ENCODE peak calls at places on chromosomes 13 and 19, in ten cellular contexts. B is lower leg skin; U is CD8-positive, alpha-beta T cell; J is right lobe of liver; E is neural progenitor cell; D is heart right ventricle; I is epithelial cell of esophagus; V is body of pancreas; K is fibroblast of pulmonary artery; R is AG09309. X is an unnamed sample.

GRCh38 chr19:49801966-49802661 is 11.0 kb downstream of the FUZ start:
- DNase-seq in B (peak; percentile 73), R (no peak), I (peak; percentile 66), V (peak; percentile 85), J (no peak), E (peak; percentile 84), K (peak; percentile 90), U (no peak), D (peak; percentile 91), X (peak; percentile 66)

GRCh38 chr19:34402074-34402600 is 2.1 kb upstream of the PDCD2L start:
- DNase-seq in I (no peak), U (no peak), E (no peak), J (no peak), B (no peak), V (no peak), D (no peak), R (no peak), K (no peak), X (no peak)

GRCh38 chr13:112849500-112849899 is 119.5 kb upstream of the MCF2L start:
- DNase-seq in J (no peak), E (no peak), B (no peak), R (no peak), U (no peak), V (peak; percentile 28), K (no peak), D (no peak), I (no peak), X (peak; percentile 22)

GRCh38 chr13:37878496-37878895 is 8.9 kb upstream of the TRPC4 start:
- DNase-seq in E (no peak), U (no peak), B (no peak), R (no peak), V (no peak), K (peak; percentile 25), D (no peak), I (no peak), J (no peak), X (no peak)

GRCh38 chr19:30664358-30665058 is 292.3 kb downstream of the ZNF536 start:
- DNase-seq in D (peak; percentile 63), J (peak; percentile 72), K (no peak), B (no peak), E (peak; percentile 76), R (no peak), U (no peak), V (peak; percentile 91), I (peak; percentile 15), X (no peak)

GRCh38 chr13:107376393-107377085 is 808.6 kb upstream of the ARGLU1 start:
- DNase-seq in U (no peak), B (no peak), I (no peak), V (no peak), K (no peak), D (no peak), R (no peak), E (no peak), J (no peak), X (no peak)

GRCh38 chr19:42627916-42628315 is 33.2 kb upstream of the CEACAM8 start:
- DNase-seq in D (no peak), J (no peak), E (no peak), V (no peak), U (no peak), K (no peak), R (no peak), I (no peak), B (no peak), X (no peak)

GRCh38 chr19:39264306-39265290 is 3.6 kb upstream of the IFNL2 start:
- DNase-seq in D (no peak), B (no peak), J (peak; percentile 27), V (peak; percentile 9), K (peak; percentile 9), I (no peak), E (peak; percentile 76), U (no peak), R (no peak), X (no peak)

DNA sequence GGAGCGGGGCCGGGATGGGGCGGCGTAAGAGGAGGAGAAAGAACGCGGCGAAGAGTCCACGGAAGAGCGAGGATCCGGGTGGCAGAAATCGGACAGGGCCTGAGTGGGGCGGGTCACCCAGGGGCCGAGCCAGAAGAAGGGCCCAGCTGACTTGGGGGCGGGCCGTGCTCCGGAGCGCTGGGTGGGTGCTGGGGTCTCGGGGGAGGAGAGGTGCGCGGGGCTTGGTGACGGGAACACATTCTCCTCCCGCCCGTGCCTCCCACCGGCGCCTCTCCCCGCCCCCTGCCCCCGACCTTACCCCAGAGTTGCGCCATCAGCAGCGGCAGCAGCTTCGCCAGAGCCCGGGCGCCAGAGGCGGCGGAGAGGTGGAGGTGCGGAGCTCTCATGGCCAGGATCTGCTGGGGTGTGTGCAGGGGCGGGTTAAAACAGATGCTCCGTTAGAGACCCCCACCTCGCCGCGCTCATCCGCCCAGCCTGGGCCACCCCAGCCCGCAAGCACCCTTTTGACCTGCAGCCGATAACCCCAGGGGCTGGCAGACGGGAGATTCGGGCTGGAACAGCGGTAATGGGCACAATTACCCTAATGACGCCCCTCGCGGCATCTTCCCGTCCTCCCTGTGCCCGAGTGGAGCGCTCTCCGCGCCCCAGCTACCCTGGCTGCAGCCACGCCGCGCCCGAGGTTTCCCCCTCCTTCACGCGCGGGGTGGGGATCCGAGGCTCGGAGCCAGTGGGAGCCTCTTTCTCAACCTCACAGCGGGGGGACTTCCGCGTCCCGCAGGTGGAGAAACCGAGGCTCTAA is 565 bp downstream of the KLK10 start:
- DNase-seq in E (no peak), R (no peak), J (peak; percentile 32), U (no peak), V (no peak), D (peak; percentile 39), I (no peak), K (peak; percentile 6), B (no peak), X (no peak)
- H3K4me3 ChIP-seq in E (peak overlapping the region; percentile 49), R (no peak overlapping the region), J (no peak overlapping the region), U (no peak overlapping the region), V (no peak overlapping the region), D (peak overlapping the region; percentile 32), I (peak overlapping the region; percentile 40), K (peak overlapping the region; percentile 32), B (no peak overlapping the region), X (no peak overlapping the region)

GRCh38 chr13:99468971-99469545 is 32.2 kb upstream of the TM9SF2 start:
- DNase-seq in E (peak; percentile 39), R (no peak), U (no peak), K (peak; percentile 7), D (no peak), V (no peak), B (no peak), I (peak; percentile 20), J (no peak), X (no peak)

GRCh38 chr13:99467764-99468163 is 33.5 kb upstream of the TM9SF2 start:
- DNase-seq in I (peak; percentile 65), V (no peak), K (peak; percentile 46), E (no peak), J (no peak), D (no peak), U (no peak), B (no peak), R (peak; percentile 28), X (no peak)

GRCh38 chr13:99473515-99473914 is 27.8 kb upstream of the TM9SF2 start:
- DNase-seq in U (no peak), E (no peak), B (no peak), D (no peak), K (no peak), I (no peak), R (no peak), J (no peak), V (no peak), X (no peak)

GRCh38 chr13:99470027-99470426 is 31.2 kb upstream of the TM9SF2 start:
- DNase-seq in I (no peak), R (no peak), J (no peak), V (no peak), K (no peak), D (no peak), B (no peak), E (no peak), U (no peak), X (no peak)

GRCh38 chr13:99471231-99472202 is 29.8 kb upstream of the TM9SF2 start:
- DNase-seq in U (no peak), R (peak; percentile 14), B (no peak), J (no peak), D (no peak), V (no peak), K (peak; percentile 54), E (no peak), I (peak; percentile 57), X (no peak)
- H3K4me3 ChIP-seq in U (no peak overlapping the region), R (no peak overlapping the region), B (no peak overlapping the region), J (no peak overlapping the region), D (no peak overlapping the region), V (no peak overlapping the region), K (no peak overlapping the region), E (no peak overlapping the region), I (no peak overlapping the region), X (no peak overlapping the region)

GRCh38 chr19:40614595-40615411 is 13.6 kb downstream of the LTBP4 start:
- DNase-seq in D (peak; percentile 82), E (peak; percentile 92), U (peak; percentile 75), V (peak; percentile 56), J (peak; percentile 65), I (peak; percentile 96), R (peak; percentile 82), B (peak; percentile 92), K (peak; percentile 98), X (peak; percentile 92)
- H3K4me3 ChIP-seq in D (peak overlapping the region; percentile 56), E (peak overlapping the region; percentile 73), U (peak overlapping the region; percentile 89), V (no peak overlapping the region), J (peak overlapping the region; percentile 24), I (peak overlapping the region; percentile 77), R (peak overlapping the region; percentile 80), B (peak overlapping the region; percentile 60), K (peak overlapping the region; percentile 92), X (peak overlapping the region; percentile 54)

GRCh38 chr13:35789335-35790166 is 313.1 kb upstream of the MAB21L1 start:
- DNase-seq in V (no peak), D (no peak), J (no peak), U (no peak), I (peak; percentile 59), E (peak; percentile 77), B (no peak), K (peak; percentile 69), R (no peak), X (no peak)

GRCh38 chr13:35787937-35788336 is 311.4 kb upstream of the MAB21L1 start:
- DNase-seq in U (no peak), B (no peak), E (peak; percentile 25), J (no peak), I (no peak), K (peak; percentile 15), D (no peak), V (no peak), R (no peak), X (no peak)

GRCh38 chr13:35782793-35783192 is 306.3 kb upstream of the MAB21L1 start:
- DNase-seq in K (no peak), J (no peak), B (no peak), V (no peak), U (no peak), R (no peak), E (no peak), D (no peak), I (no peak), X (no peak)

GRCh38 chr13:35784286-35784951 is 307.9 kb upstream of the MAB21L1 start:
- DNase-seq in K (no peak), D (no peak), U (no peak), B (no peak), I (no peak), R (no peak), E (no peak), V (no peak), J (no peak), X (no peak)

DNA sequence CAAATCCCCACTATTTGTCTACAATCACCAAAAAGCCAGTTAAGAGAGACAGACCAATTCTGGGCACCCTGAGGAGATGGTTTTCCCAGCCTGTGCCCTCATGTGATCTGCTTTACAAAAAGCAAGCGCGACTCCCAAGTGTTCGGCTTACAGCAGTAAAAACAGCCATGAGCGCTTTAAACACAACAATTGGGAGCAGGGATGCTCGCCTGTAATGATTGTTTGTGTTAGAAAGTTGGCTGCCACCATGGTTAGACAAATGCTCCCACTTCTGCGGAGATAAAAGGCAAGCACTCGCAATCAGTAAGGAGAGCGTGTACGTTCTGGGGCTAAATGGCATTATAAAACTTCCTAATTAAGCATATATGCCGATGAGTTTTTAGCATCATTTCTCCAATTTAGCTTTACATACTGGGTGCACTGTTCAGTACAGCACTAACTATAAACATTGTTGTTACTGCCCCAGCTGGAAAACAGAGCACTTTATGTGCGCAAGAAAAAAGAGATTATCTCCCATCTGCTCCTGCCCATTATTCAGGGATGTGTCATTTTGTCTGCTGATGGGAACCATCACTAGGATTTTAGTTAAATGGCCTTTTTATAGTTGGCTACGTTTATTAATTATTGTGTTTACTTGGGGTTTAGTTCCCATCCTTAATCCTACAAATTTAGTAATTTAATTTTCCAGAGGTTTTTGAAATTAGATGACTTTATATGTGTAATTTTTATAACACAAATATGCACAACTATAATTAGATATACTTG is 309.3 kb upstream of the MAB21L1 start:
- DNase-seq in B (no peak), I (no peak), R (no peak), U (no peak), V (no peak), J (no peak), E (peak; percentile 45), D (no peak), K (no peak), X (no peak)
- H3K4me3 ChIP-seq in B (no peak overlapping the region), I (no peak overlapping the region), R (no peak overlapping the region), U (no peak overlapping the region), V (no peak overlapping the region), J (no peak overlapping the region), E (no peak overlapping the region), D (no peak overlapping the region), K (no peak overlapping the region), X (no peak overlapping the region)

X was measured in astrocyte of the cerebellum.